ENCODE peak calls at places on chromosomes 4 and X, in nine cellular contexts. O is suprapubic skin, B is K562, A is Panc1, I is H1, P is endothelial cell of umbilical vein, K is transverse colon, G is breast epithelium, U is esophagus muscularis mucosa. L is an unnamed sample. For H3K4me1, the result is how much of the 10 kb centered on the place peaks cover.

GRCh38 chr4:159977907-159978617 is 875.2 kb downstream of the RAPGEF2 start:
- DNase-seq in O (no peak), B (no peak), A (no peak), I (no peak), P (no peak), K (no peak), G (no peak), U (no peak), L (no peak)

GRCh38 chr4:526189-526909 is 27.3 kb downstream of the PIGG start:
- DNase-seq in O (no peak), B (no peak), A (no peak), I (no peak), P (no peak), K (no peak), G (no peak), U (no peak), L (no peak)

GRCh38 chr4:167238226-167238625 is 3.9 kb upstream of the SPOCK3 start:
- DNase-seq in O (no peak), B (no peak), A (no peak), I (no peak), P (no peak), K (no peak), G (no peak), U (no peak), L (no peak)

GRCh38 chrX:5876984-5877655 is 351.5 kb downstream of the NLGN4X start:
- DNase-seq in O (no peak), B (no peak), A (no peak), I (peak), P (no peak), K (peak), G (no peak), U (no peak), L (no peak)

GRCh38 chrX:105706041-105706440 is 116.3 kb upstream of the NRK start:
- DNase-seq in O (no peak), B (no peak), A (no peak), I (no peak), P (no peak), K (no peak), G (no peak), U (no peak), L (no peak)

GRCh38 chr4:180059216-180059881 is 2183.9 kb upstream of the TENM3 start:
- DNase-seq in O (no peak), B (no peak), A (no peak), I (peak), P (no peak), K (peak), G (no peak), U (no peak), L (no peak)

GRCh38 chr4:3256230-3257124 is 7.5 kb downstream of the MSANTD1 start:
- DNase-seq in O (no peak), B (no peak), A (no peak), I (peak), P (no peak), K (peak), G (no peak), U (no peak), L (no peak)

GRCh38 chrX:152220612-152221011 is 82.2 kb upstream of the MAGEA10 start:
- DNase-seq in O (no peak), B (no peak), A (no peak), I (no peak), P (no peak), K (no peak), G (no peak), U (no peak), L (no peak)

GRCh38 chr4:86536166-86536565 is 57.9 kb upstream of the PTPN13 start:
- DNase-seq in O (no peak), B (no peak), A (no peak), I (no peak), P (no peak), K (no peak), G (no peak), U (no peak), L (no peak)

GRCh38 chr4:103054030-103054429 is 22.5 kb downstream of the SLC9B2 start:
- DNase-seq in O (no peak), B (no peak), A (no peak), I (no peak), P (no peak), K (no peak), G (no peak), U (no peak), L (no peak)

GRCh38 chr4:169220446-169220845 is 50.3 kb downstream of the SH3RF1 start:
- DNase-seq in O (no peak), B (no peak), A (no peak), I (no peak), P (no peak), K (no peak), G (no peak), U (no peak), L (no peak)

GRCh38 chr4:156957558-156957957 is 14.0 kb downstream of the PDGFC start:
- DNase-seq in O (no peak), B (no peak), A (no peak), I (no peak), P (no peak), K (no peak), G (no peak), U (no peak), L (no peak)

GRCh38 chrX:150050387-150050786 is 112.1 kb upstream of the EOLA2 start:
- DNase-seq in O (no peak), B (no peak), A (no peak), I (no peak), P (no peak), K (no peak), G (no peak), U (no peak), L (no peak)

GRCh38 chrX:7083468-7084396 is 63.8 kb upstream of the STS start:
- DNase-seq in O (no peak), B (no peak), A (no peak), I (no peak), P (peak), K (peak), G (peak), U (no peak), L (no peak)

GRCh38 chr4:108010167-108010566 is 20.5 kb downstream of the HADH start:
- DNase-seq in O (no peak), B (no peak), A (no peak), I (no peak), P (no peak), K (no peak), G (no peak), U (no peak), L (no peak)

DNA sequence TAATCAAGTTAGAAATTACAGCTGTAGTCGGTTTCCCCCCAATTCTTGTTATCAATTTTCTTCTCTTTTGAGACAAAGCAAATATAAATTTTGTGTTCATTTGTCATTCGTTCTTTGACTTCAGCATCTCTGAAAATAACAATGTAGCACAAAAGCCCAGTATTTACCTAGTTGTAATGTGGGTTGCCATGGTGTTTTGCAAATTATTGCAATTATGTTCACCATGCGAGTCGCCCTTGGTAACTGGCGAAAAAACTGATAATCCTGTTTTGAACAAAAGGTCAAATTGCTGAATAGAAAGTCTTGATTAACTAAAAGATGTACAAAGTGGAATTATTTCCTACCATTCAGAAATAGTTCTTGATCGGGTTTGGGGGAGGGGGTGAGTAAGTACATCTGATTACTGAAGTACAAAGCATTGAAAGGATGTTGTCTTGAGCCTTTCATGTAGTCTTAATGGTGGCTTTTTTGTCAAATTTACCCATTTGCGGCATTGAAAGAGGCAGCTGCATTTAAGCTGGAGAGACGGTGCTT is 138.9 kb downstream of the ARX start:
- DNase-seq in O (no peak), B (no peak), A (no peak), I (no peak), P (no peak), K (no peak), G (no peak), U (no peak), L (no peak)
- H3K4me1 ChIP-seq in O (under half), B (under half), A (under half), I (under half), P (under half), K (under half), G (under half), U (under half), L (under half)

GRCh38 chr4:37816719-37817118 is 9.8 kb upstream of the PGM2 start:
- DNase-seq in O (no peak), B (no peak), A (no peak), I (no peak), P (no peak), K (no peak), G (no peak), U (no peak), L (no peak)

GRCh38 chr4:37825943-37826281 is 574 bp upstream of the PGM2 start:
- DNase-seq in O (no peak), B (no peak), A (peak), I (peak), P (no peak), K (peak), G (no peak), U (peak), L (no peak)

GRCh38 chr4:37826282-37827029 is at the start of gene PGM2:
- DNase-seq in O (peak), B (peak), A (peak), I (peak), P (peak), K (peak), G (peak), U (peak), L (no peak)

GRCh38 chr4:37827030-37827705 is 682 bp downstream of the PGM2 start:
- DNase-seq in O (no peak), B (no peak), A (no peak), I (no peak), P (peak), K (peak), G (no peak), U (peak), L (no peak)

GRCh38 chr4:37822220-37822619 is 4.3 kb upstream of the PGM2 start:
- DNase-seq in O (no peak), B (no peak), A (no peak), I (no peak), P (no peak), K (no peak), G (no peak), U (peak), L (no peak)
- TF ChIP-seq POLR2AphosphoS5 in O (no peak), B (no peak), A (no peak), I (no peak), P (no peak), K (no peak), G (no peak), U (no peak), L (no peak)

DNA sequence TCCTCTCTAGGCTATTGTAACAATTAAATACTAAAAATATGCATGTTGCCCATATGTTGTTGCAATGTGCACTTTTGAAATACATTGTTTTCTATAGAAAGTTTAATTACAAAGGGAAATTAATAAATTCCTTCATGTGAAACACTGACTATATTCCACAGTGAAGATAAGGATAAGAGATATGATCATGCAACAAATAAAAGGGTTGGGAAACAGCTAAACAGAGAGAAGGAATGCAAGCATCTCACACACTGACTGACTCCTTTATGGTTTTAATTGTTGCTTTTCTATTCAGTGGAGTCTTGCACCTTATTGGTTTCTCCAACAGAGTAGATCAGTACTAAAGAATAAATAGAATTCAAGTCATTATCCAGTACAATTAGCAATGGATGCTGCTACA is 37.8 kb downstream of the ELOVL6 start:
- DNase-seq in O (no peak), B (no peak), A (no peak), I (no peak), P (no peak), K (no peak), G (no peak), U (no peak), L (no peak)
- H3K4me1 ChIP-seq in O (under half), B (under half), A (under half), I (under half), P (under half), K (under half), G (under half), U (under half), L (under half)

DNA sequence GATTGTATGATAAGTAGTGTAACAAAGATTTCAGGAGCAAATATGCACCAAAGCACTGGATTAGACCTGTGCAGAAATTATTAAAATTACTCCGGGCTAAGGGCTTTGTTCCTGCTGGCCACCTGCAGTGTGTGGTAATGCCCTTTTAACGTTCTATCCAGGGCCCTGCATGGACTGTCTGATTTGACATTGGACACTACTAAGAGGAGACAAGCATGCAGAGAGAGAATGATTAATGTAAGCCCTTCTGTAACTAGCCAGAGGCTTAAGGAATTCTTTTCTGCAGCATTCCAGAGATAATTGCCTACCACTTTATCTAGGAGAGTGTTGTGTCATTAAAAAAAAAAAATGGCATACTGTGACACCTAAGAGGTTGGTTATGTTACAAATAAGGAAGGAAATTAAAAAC is 117.0 kb downstream of the PCDH7 start:
- DNase-seq in O (no peak), B (no peak), A (no peak), I (no peak), P (no peak), K (no peak), G (no peak), U (no peak), L (no peak)
- TF ChIP-seq POLR2AphosphoS5 in O (no peak), B (no peak), A (no peak), I (no peak), P (no peak), K (no peak), G (no peak), U (no peak), L (no peak)

GRCh38 chr4:113584407-113585150 is 177.0 kb downstream of the CAMK2D start:
- DNase-seq in O (no peak), B (peak), A (no peak), I (no peak), P (peak), K (no peak), G (no peak), U (no peak), L (no peak)
- H3K4me1 ChIP-seq in O (under half), B (under half), A (under half), I (under half), P (under half), K (under half), G (under half), U (under half), L (under half)

L was measured in vagina.